ENCODE peak calls at places on chromosomes 12 and 14, in nine cellular contexts. One of them, this sample, is unnamed.

GRCh38 chr12:103470664-103471063 is 25.1 kb downstream of the C12orf42 start:
- DNase-seq in tibial nerve: no peak
- DNase-seq in tibial artery: no peak
- DNase-seq in SJCRH30: no peak
- DNase-seq in cardiac muscle cell: no peak
- DNase-seq in lower lobe of right lung: no peak
- DNase-seq in left lung: no peak
- DNase-seq in mesenchymal stem cell: no peak
- DNase-seq in Peyer's patch: no peak
- DNase-seq in this sample: no peak

GRCh38 chr12:85016423-85016822 is 19.7 kb downstream of the TSPAN19 start:
- DNase-seq in tibial nerve: peak; percentile 74
- DNase-seq in tibial artery: no peak
- DNase-seq in SJCRH30: peak; percentile 56
- DNase-seq in cardiac muscle cell: peak; percentile 92
- DNase-seq in lower lobe of right lung: no peak
- DNase-seq in left lung: no peak
- DNase-seq in mesenchymal stem cell: peak; percentile 94
- DNase-seq in Peyer's patch: no peak
- DNase-seq in this sample: peak; percentile 4

GRCh38 chr14:98974113-98974512 is 297.9 kb downstream of the BCL11B start:
- DNase-seq in tibial nerve: no peak
- DNase-seq in tibial artery: no peak
- DNase-seq in SJCRH30: no peak
- DNase-seq in cardiac muscle cell: no peak
- DNase-seq in lower lobe of right lung: no peak
- DNase-seq in left lung: no peak
- DNase-seq in mesenchymal stem cell: no peak
- DNase-seq in Peyer's patch: no peak
- DNase-seq in this sample: no peak

GRCh38 chr14:102579696-102580551 is 12.5 kb upstream of the RCOR1 start:
- DNase-seq in tibial nerve: no peak
- DNase-seq in tibial artery: no peak
- DNase-seq in SJCRH30: peak; percentile 61
- DNase-seq in cardiac muscle cell: peak; percentile 83
- DNase-seq in lower lobe of right lung: peak; percentile 55
- DNase-seq in left lung: no peak
- DNase-seq in mesenchymal stem cell: peak; percentile 89
- DNase-seq in Peyer's patch: no peak
- DNase-seq in this sample: peak; percentile 62

GRCh38 chr14:84254205-84254788 is 1275.6 kb upstream of the FLRT2 start:
- DNase-seq in tibial nerve: no peak
- DNase-seq in tibial artery: no peak
- DNase-seq in SJCRH30: peak; percentile 57
- DNase-seq in cardiac muscle cell: peak; percentile 79
- DNase-seq in lower lobe of right lung: no peak
- DNase-seq in left lung: no peak
- DNase-seq in mesenchymal stem cell: peak; percentile 19
- DNase-seq in Peyer's patch: no peak
- DNase-seq in this sample: no peak

GRCh38 chr12:52327830-52328500 is 6.8 kb upstream of the KRT83 start:
- DNase-seq in tibial nerve: no peak
- DNase-seq in tibial artery: no peak
- DNase-seq in SJCRH30: no peak
- DNase-seq in cardiac muscle cell: no peak
- DNase-seq in lower lobe of right lung: no peak
- DNase-seq in left lung: no peak
- DNase-seq in mesenchymal stem cell: no peak
- DNase-seq in Peyer's patch: peak; percentile 39
- DNase-seq in this sample: no peak

GRCh38 chr12:71746983-71747611 is 7.6 kb upstream of the RAB21 start:
- DNase-seq in tibial nerve: peak; percentile 11
- DNase-seq in tibial artery: no peak
- DNase-seq in SJCRH30: peak; percentile 72
- DNase-seq in cardiac muscle cell: peak; percentile 80
- DNase-seq in lower lobe of right lung: no peak
- DNase-seq in left lung: no peak
- DNase-seq in mesenchymal stem cell: peak; percentile 71
- DNase-seq in Peyer's patch: no peak
- DNase-seq in this sample: no peak

GRCh38 chr12:14621821-14622220 is 54.1 kb upstream of the PLBD1 start:
- DNase-seq in tibial nerve: no peak
- DNase-seq in tibial artery: no peak
- DNase-seq in SJCRH30: no peak
- DNase-seq in cardiac muscle cell: no peak
- DNase-seq in lower lobe of right lung: no peak
- DNase-seq in left lung: no peak
- DNase-seq in mesenchymal stem cell: no peak
- DNase-seq in Peyer's patch: no peak
- DNase-seq in this sample: no peak

GRCh38 chr14:66979083-66979974 is 209.9 kb upstream of the GARIN2 start:
- DNase-seq in tibial nerve: no peak
- DNase-seq in tibial artery: no peak
- DNase-seq in SJCRH30: no peak
- DNase-seq in cardiac muscle cell: no peak
- DNase-seq in lower lobe of right lung: no peak
- DNase-seq in left lung: no peak
- DNase-seq in mesenchymal stem cell: peak; percentile 11
- DNase-seq in Peyer's patch: no peak
- DNase-seq in this sample: no peak

GRCh38 chr12:63353559-63353958 is 202.6 kb upstream of the AVPR1A start:
- DNase-seq in tibial nerve: no peak
- DNase-seq in tibial artery: no peak
- DNase-seq in SJCRH30: peak; percentile 8
- DNase-seq in cardiac muscle cell: peak; percentile 12
- DNase-seq in lower lobe of right lung: no peak
- DNase-seq in left lung: no peak
- DNase-seq in mesenchymal stem cell: no peak
- DNase-seq in Peyer's patch: no peak
- DNase-seq in this sample: no peak

GRCh38 chr12:122322501-122322900 is 56.2 kb upstream of the VPS33A start:
- DNase-seq in tibial nerve: no peak
- DNase-seq in tibial artery: no peak
- DNase-seq in SJCRH30: no peak
- DNase-seq in cardiac muscle cell: peak; percentile 16
- DNase-seq in lower lobe of right lung: no peak
- DNase-seq in left lung: no peak
- DNase-seq in mesenchymal stem cell: peak; percentile 22
- DNase-seq in Peyer's patch: no peak
- DNase-seq in this sample: no peak

GRCh38 chr12:122323311-122324019 is 57.2 kb upstream of the VPS33A start:
- DNase-seq in tibial nerve: no peak
- DNase-seq in tibial artery: no peak
- DNase-seq in SJCRH30: no peak
- DNase-seq in cardiac muscle cell: no peak
- DNase-seq in lower lobe of right lung: no peak
- DNase-seq in left lung: no peak
- DNase-seq in mesenchymal stem cell: no peak
- DNase-seq in Peyer's patch: no peak
- DNase-seq in this sample: no peak

GRCh38 chr12:122319312-122319638 is 53.0 kb upstream of the VPS33A start:
- DNase-seq in tibial nerve: no peak
- DNase-seq in tibial artery: no peak
- DNase-seq in SJCRH30: no peak
- DNase-seq in cardiac muscle cell: no peak
- DNase-seq in lower lobe of right lung: no peak
- DNase-seq in left lung: no peak
- DNase-seq in mesenchymal stem cell: no peak
- DNase-seq in Peyer's patch: no peak
- DNase-seq in this sample: no peak

GRCh38 chr12:122312926-122313325 is 46.6 kb upstream of the VPS33A start:
- DNase-seq in tibial nerve: no peak
- DNase-seq in tibial artery: no peak
- DNase-seq in SJCRH30: no peak
- DNase-seq in cardiac muscle cell: no peak
- DNase-seq in lower lobe of right lung: no peak
- DNase-seq in left lung: no peak
- DNase-seq in mesenchymal stem cell: no peak
- DNase-seq in Peyer's patch: no peak
- DNase-seq in this sample: no peak

DNA sequence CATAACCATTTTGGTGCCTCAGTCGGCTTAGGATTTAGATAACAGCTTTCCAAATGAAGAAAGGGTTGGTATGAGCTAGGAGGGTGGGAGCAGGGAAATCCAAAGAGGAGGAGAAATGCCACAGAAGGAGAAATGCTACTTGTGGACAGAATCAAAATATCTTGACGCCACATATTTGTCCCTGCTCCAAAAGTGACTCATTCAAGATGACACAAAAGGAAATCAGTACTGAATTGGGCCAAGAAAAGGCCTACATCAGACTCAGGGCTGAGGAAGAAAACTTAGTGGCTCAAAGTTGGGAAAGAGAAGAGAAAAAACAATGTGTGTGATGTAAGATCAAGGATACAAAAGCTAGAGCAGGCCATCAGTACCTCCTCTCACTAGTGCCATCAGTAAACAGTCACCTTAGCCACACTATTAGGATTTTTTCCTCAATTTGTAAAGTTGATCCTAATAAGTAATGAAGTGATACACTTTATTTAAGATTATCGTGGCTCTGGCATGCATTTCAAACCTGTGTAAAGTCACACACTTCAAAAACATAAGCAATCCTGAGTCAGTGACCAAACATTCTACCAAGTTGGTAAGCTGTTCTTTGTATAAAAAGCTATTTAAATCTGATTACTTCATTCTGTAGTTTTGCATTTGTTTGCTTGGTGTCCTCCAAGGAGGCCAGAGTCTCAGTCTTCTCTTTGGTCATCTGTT is 52.5 kb upstream of the VPS33A start:
- DNase-seq in tibial nerve: peak; percentile 55
- DNase-seq in tibial artery: no peak
- DNase-seq in SJCRH30: no peak
- DNase-seq in cardiac muscle cell: peak; percentile 96
- DNase-seq in lower lobe of right lung: no peak
- DNase-seq in left lung: no peak
- DNase-seq in mesenchymal stem cell: peak; percentile 72
- DNase-seq in Peyer's patch: no peak
- DNase-seq in this sample: peak; percentile 56
- H3K27ac ChIP-seq in tibial nerve: peak overlapping the region; percentile 72
- H3K27ac ChIP-seq in tibial artery: peak overlapping the region; percentile 76
- H3K27ac ChIP-seq in SJCRH30: no peak overlapping the region
- H3K27ac ChIP-seq in cardiac muscle cell: no peak overlapping the region
- H3K27ac ChIP-seq in lower lobe of right lung: peak overlapping the region; percentile 67
- H3K27ac ChIP-seq in left lung: peak overlapping the region; percentile 25
- H3K27ac ChIP-seq in mesenchymal stem cell: no peak overlapping the region
- H3K27ac ChIP-seq in Peyer's patch: peak overlapping the region; percentile 63
- H3K27ac ChIP-seq in this sample: peak overlapping the region; percentile 93

GRCh38 chr12:24494401-24494800 is 454.5 kb downstream of the BCAT1 start:
- DNase-seq in tibial nerve: no peak
- DNase-seq in tibial artery: no peak
- DNase-seq in SJCRH30: no peak
- DNase-seq in cardiac muscle cell: peak; percentile 38
- DNase-seq in lower lobe of right lung: no peak
- DNase-seq in left lung: no peak
- DNase-seq in mesenchymal stem cell: peak; percentile 55
- DNase-seq in Peyer's patch: no peak
- DNase-seq in this sample: no peak
- H3K4me3 ChIP-seq in tibial nerve: no peak overlapping the region
- H3K4me3 ChIP-seq in tibial artery: no peak overlapping the region
- H3K4me3 ChIP-seq in SJCRH30: no peak overlapping the region
- H3K4me3 ChIP-seq in cardiac muscle cell: no peak overlapping the region
- H3K4me3 ChIP-seq in lower lobe of right lung: no peak overlapping the region
- H3K4me3 ChIP-seq in left lung: no peak overlapping the region
- H3K4me3 ChIP-seq in mesenchymal stem cell: no peak overlapping the region
- H3K4me3 ChIP-seq in Peyer's patch: no peak overlapping the region
- H3K4me3 ChIP-seq in this sample: no peak overlapping the region

GRCh38 chr14:34592623-34593022 is 37.3 kb downstream of the SNX6 start:
- DNase-seq in tibial nerve: no peak
- DNase-seq in tibial artery: no peak
- DNase-seq in SJCRH30: no peak
- DNase-seq in cardiac muscle cell: no peak
- DNase-seq in lower lobe of right lung: no peak
- DNase-seq in left lung: no peak
- DNase-seq in mesenchymal stem cell: no peak
- DNase-seq in Peyer's patch: no peak
- DNase-seq in this sample: no peak

GRCh38 chr14:34596891-34597290 is 33.1 kb downstream of the SNX6 start:
- DNase-seq in tibial nerve: no peak
- DNase-seq in tibial artery: no peak
- DNase-seq in SJCRH30: no peak
- DNase-seq in cardiac muscle cell: no peak
- DNase-seq in lower lobe of right lung: no peak
- DNase-seq in left lung: no peak
- DNase-seq in mesenchymal stem cell: no peak
- DNase-seq in Peyer's patch: no peak
- DNase-seq in this sample: no peak

DNA sequence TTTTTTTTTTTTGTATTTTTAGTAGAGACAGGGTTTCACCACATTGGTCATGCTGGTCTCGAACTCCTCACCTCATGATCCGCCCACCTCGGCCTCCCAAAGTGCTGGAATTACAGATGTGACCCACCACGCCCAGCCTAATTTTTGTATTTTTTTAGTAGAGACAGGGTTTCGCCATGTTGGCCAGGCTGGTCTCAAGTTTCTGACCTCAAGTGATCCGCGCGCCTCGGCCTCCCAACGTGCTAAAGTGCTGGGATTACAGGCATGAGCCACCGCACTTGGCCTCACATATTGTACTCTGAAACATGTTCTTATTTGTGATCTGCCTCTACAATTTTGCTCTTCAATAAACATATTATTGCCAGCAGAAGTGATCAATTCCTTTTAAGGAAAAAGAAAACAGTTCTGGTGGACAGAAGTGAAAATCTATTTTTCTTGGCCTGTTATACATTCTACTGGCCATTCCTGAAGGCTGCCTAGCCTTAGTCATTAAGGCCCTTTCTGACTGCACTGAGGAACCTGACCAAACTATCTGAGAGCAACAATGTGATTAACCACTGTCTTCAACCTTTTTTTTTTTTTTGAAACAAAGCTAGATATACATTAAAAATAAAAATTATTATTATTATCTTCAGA is 36.1 kb downstream of the SNX6 start:
- DNase-seq in tibial nerve: peak; percentile 60
- DNase-seq in tibial artery: peak; percentile 69
- DNase-seq in SJCRH30: no peak
- DNase-seq in cardiac muscle cell: no peak
- DNase-seq in lower lobe of right lung: no peak
- DNase-seq in left lung: no peak
- DNase-seq in mesenchymal stem cell: no peak
- DNase-seq in Peyer's patch: no peak
- DNase-seq in this sample: no peak
- H3K27ac ChIP-seq in tibial nerve: no peak overlapping the region
- H3K27ac ChIP-seq in tibial artery: peak overlapping the region; percentile 62
- H3K27ac ChIP-seq in SJCRH30: no peak overlapping the region
- H3K27ac ChIP-seq in cardiac muscle cell: no peak overlapping the region
- H3K27ac ChIP-seq in lower lobe of right lung: no peak overlapping the region
- H3K27ac ChIP-seq in left lung: no peak overlapping the region
- H3K27ac ChIP-seq in mesenchymal stem cell: peak overlapping the region; percentile 67
- H3K27ac ChIP-seq in Peyer's patch: no peak overlapping the region
- H3K27ac ChIP-seq in this sample: no peak overlapping the region

DNA sequence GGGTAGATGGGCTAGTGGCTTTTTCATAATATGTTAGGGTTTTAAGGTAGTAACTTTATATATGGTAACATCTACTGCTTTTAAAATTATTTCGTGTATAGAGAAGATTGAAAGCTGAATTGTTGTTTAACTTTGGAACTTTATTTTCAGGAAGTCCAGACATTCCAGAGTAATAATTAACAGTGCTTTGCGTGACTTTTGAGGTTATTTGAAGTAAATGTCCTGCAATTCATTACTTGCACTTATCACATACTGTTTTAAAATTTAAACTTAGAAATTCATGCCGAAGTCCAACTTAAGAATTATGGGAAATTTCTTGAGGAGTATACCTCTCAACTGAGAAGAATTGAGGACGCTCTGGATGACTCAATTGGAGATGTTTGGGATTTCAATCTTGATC is 3.3 kb downstream of the WASHC4 start:
- DNase-seq in tibial nerve: no peak
- DNase-seq in tibial artery: no peak
- DNase-seq in SJCRH30: no peak
- DNase-seq in cardiac muscle cell: no peak
- DNase-seq in lower lobe of right lung: no peak
- DNase-seq in left lung: no peak
- DNase-seq in mesenchymal stem cell: peak; percentile 7
- DNase-seq in Peyer's patch: no peak
- DNase-seq in this sample: peak; percentile 7
- H3K4me3 ChIP-seq in tibial nerve: no peak overlapping the region
- H3K4me3 ChIP-seq in tibial artery: no peak overlapping the region
- H3K4me3 ChIP-seq in SJCRH30: no peak overlapping the region
- H3K4me3 ChIP-seq in cardiac muscle cell: no peak overlapping the region
- H3K4me3 ChIP-seq in lower lobe of right lung: no peak overlapping the region
- H3K4me3 ChIP-seq in left lung: no peak overlapping the region
- H3K4me3 ChIP-seq in mesenchymal stem cell: no peak overlapping the region
- H3K4me3 ChIP-seq in Peyer's patch: peak overlapping the region; percentile 87
- H3K4me3 ChIP-seq in this sample: no peak overlapping the region